ENCODE peak calls at places on chromosomes 13 and 19, in eight cellular contexts. A, X, C, I, N, H, J and P are unnamed samples.

GRCh38 chr13:102903659-102904407 is 58.0 kb downstream of the ERCC5 start:
- DNase-seq in A (no peak), X (no peak), C (no peak), I (peak), N (no peak), H (peak), J (no peak), P (peak)

GRCh38 chr13:44153536-44153935 is 220.1 kb upstream of the SERP2 start:
- DNase-seq in A (no peak), X (no peak), C (no peak), I (no peak), N (no peak), H (no peak), J (no peak), P (no peak)

GRCh38 chr13:98293103-98293502 is 116.0 kb upstream of the RNF113B start:
- DNase-seq in A (no peak), X (no peak), C (no peak), I (no peak), N (no peak), H (no peak), J (no peak), P (no peak)

GRCh38 chr13:48401480-48401879 is 11.4 kb downstream of the LPAR6 start:
- DNase-seq in A (no peak), X (no peak), C (no peak), I (no peak), N (no peak), H (no peak), J (no peak), P (peak)

GRCh38 chr13:95145587-95145986 is 155.7 kb downstream of the ABCC4 start:
- DNase-seq in A (no peak), X (no peak), C (no peak), I (no peak), N (no peak), H (no peak), J (no peak), P (no peak)

GRCh38 chr13:113929628-113930615 is 44.0 kb downstream of the C13orf46 start:
- DNase-seq in A (no peak), X (no peak), C (no peak), I (no peak), N (peak), H (no peak), J (peak), P (no peak)

GRCh38 chr19:55097864-55098715 is 19.3 kb downstream of the PPP1R12C start:
- DNase-seq in A (no peak), X (no peak), C (no peak), I (no peak), N (no peak), H (no peak), J (no peak), P (no peak)

GRCh38 chr13:107743983-107744382 is 471.4 kb downstream of the LIG4 start:
- DNase-seq in A (no peak), X (no peak), C (no peak), I (no peak), N (no peak), H (no peak), J (no peak), P (peak)

GRCh38 chr13:45167611-45168554 is 33.0 kb downstream of the KCTD4 start:
- DNase-seq in A (no peak), X (no peak), C (no peak), I (no peak), N (peak), H (no peak), J (no peak), P (peak)

GRCh38 chr19:40284251-40284500 is 969 bp downstream of the AKT2 start:
- DNase-seq in A (no peak), X (no peak), C (no peak), I (no peak), N (no peak), H (no peak), J (no peak), P (no peak)

GRCh38 chr19:18219911-18220631 is 6.2 kb downstream of the PDE4C start:
- DNase-seq in A (no peak), X (no peak), C (no peak), I (peak), N (no peak), H (no peak), J (no peak), P (no peak)

GRCh38 chr19:19595171-19595701 is 23.3 kb downstream of the PBX4 start:
- DNase-seq in A (no peak), X (no peak), C (no peak), I (peak), N (no peak), H (peak), J (no peak), P (peak)

GRCh38 chr13:109454167-109454917 is 332.0 kb downstream of the IRS2 start:
- DNase-seq in A (no peak), X (no peak), C (no peak), I (peak), N (no peak), H (no peak), J (no peak), P (peak)

GRCh38 chr19:17170538-17171297 is 44.4 kb upstream of the USE1 start:
- DNase-seq in A (peak), X (no peak), C (no peak), I (no peak), N (no peak), H (no peak), J (no peak), P (no peak)

GRCh38 chr19:27858981-27859581 is 1353.9 kb downstream of the UQCRFS1 start:
- DNase-seq in A (no peak), X (no peak), C (no peak), I (no peak), N (no peak), H (no peak), J (no peak), P (no peak)

GRCh38 chr13:92530364-92530763 is 696.2 kb upstream of the GPC6 start:
- DNase-seq in A (no peak), X (no peak), C (no peak), I (no peak), N (no peak), H (no peak), J (no peak), P (no peak)

GRCh38 chr13:47117268-47117667 is 220.4 kb upstream of the HTR2A start:
- DNase-seq in A (no peak), X (no peak), C (no peak), I (peak), N (no peak), H (peak), J (no peak), P (peak)

GRCh38 chr19:30755581-30755980 is 383.4 kb downstream of the ZNF536 start:
- DNase-seq in A (no peak), X (no peak), C (no peak), I (no peak), N (no peak), H (no peak), J (no peak), P (no peak)

GRCh38 chr19:18771328-18772242 is 19.5 kb downstream of the COMP start:
- DNase-seq in A (no peak), X (no peak), C (no peak), I (no peak), N (no peak), H (no peak), J (no peak), P (no peak)

GRCh38 chr13:44306401-44307192 is 67.0 kb upstream of the SERP2 start:
- DNase-seq in A (no peak), X (no peak), C (peak), I (peak), N (peak), H (peak), J (no peak), P (peak)

GRCh38 chr19:14519860-14520407 is 1.7 kb upstream of the DNAJB1 start:
- DNase-seq in A (no peak), X (no peak), C (peak), I (peak), N (no peak), H (peak), J (no peak), P (no peak)

GRCh38 chr13:51478418-51479198 is 25.8 kb upstream of the INTS6 start:
- DNase-seq in A (no peak), X (no peak), C (no peak), I (no peak), N (no peak), H (no peak), J (no peak), P (no peak)

GRCh38 chr13:47661076-47661475 is 340.0 kb downstream of the SUCLA2 start:
- DNase-seq in A (no peak), X (no peak), C (no peak), I (peak), N (no peak), H (peak), J (no peak), P (peak)

GRCh38 chr13:79056706-79057105 is 349.3 kb downstream of the RBM26 start:
- DNase-seq in A (no peak), X (no peak), C (no peak), I (no peak), N (no peak), H (no peak), J (no peak), P (no peak)

GRCh38 chr19:19464339-19465098 is 50.8 kb downstream of the TSSK6 start:
- DNase-seq in A (no peak), X (no peak), C (peak), I (peak), N (no peak), H (no peak), J (no peak), P (peak)

GRCh38 chr19:29263305-29264080 is 50.5 kb upstream of the UQCRFS1 start:
- DNase-seq in A (peak), X (peak), C (peak), I (peak), N (peak), H (peak), J (peak), P (peak)

GRCh38 chr19:40174087-40174486 is 17.1 kb upstream of the MAP3K10 start:
- DNase-seq in A (no peak), X (no peak), C (no peak), I (no peak), N (no peak), H (no peak), J (no peak), P (no peak)

GRCh38 chr13:112933649-112934048 is 35.4 kb upstream of the MCF2L start:
- DNase-seq in A (no peak), X (no peak), C (no peak), I (no peak), N (no peak), H (no peak), J (no peak), P (no peak)

GRCh38 chr13:42477588-42478190 is 96.3 kb upstream of the TNFSF11 start:
- DNase-seq in A (no peak), X (no peak), C (peak), I (no peak), N (peak), H (no peak), J (no peak), P (peak)

GRCh38 chr19:9854282-9854846 is 19.2 kb downstream of the PIN1 start:
- DNase-seq in A (no peak), X (no peak), C (no peak), I (no peak), N (no peak), H (no peak), J (no peak), P (no peak)

GRCh38 chr19:28168557-28168956 is 1044.4 kb downstream of the UQCRFS1 start:
- DNase-seq in A (no peak), X (no peak), C (no peak), I (no peak), N (no peak), H (no peak), J (no peak), P (no peak)

GRCh38 chr13:29702912-29703351 is 107.4 kb upstream of the SLC7A1 start:
- DNase-seq in A (no peak), X (no peak), C (no peak), I (peak), N (peak), H (peak), J (no peak), P (peak)